ENCODE peak calls at places on chromosome 15, in six cellular contexts. One of them, this sample, is unnamed.

GRCh38 chr15:44264148-44264547 is 24.4 kb upstream of the GOLM2 start:
- DNase-seq in fibroblast of lung: no peak
- DNase-seq in IMR-90: no peak
- DNase-seq in pancreas: no peak
- DNase-seq in GM12865: no peak
- DNase-seq in lung: no peak
- DNase-seq in this sample: no peak

GRCh38 chr15:74275957-74276356 is 39.8 kb downstream of the CCDC33 start:
- DNase-seq in lung: no peak
- DNase-seq in IMR-90: no peak
- DNase-seq in pancreas: no peak
- DNase-seq in GM12865: peak; percentile 38
- DNase-seq in fibroblast of lung: no peak
- DNase-seq in this sample: no peak

GRCh38 chr15:87851497-87851896 is 405.0 kb downstream of the NTRK3 start:
- DNase-seq in GM12865: no peak
- DNase-seq in lung: no peak
- DNase-seq in IMR-90: no peak
- DNase-seq in fibroblast of lung: no peak
- DNase-seq in pancreas: no peak
- DNase-seq in this sample: no peak

GRCh38 chr15:78024141-78024567 is 53.4 kb downstream of the TBC1D2B start:
- DNase-seq in IMR-90: peak; percentile 57
- DNase-seq in lung: no peak
- DNase-seq in pancreas: no peak
- DNase-seq in GM12865: no peak
- DNase-seq in fibroblast of lung: peak; percentile 79
- DNase-seq in this sample: no peak

GRCh38 chr15:73948982-73949381 is 22.7 kb downstream of the LOXL1 start:
- DNase-seq in lung: no peak
- DNase-seq in pancreas: no peak
- DNase-seq in IMR-90: no peak
- DNase-seq in GM12865: no peak
- DNase-seq in fibroblast of lung: no peak
- DNase-seq in this sample: no peak

GRCh38 chr15:48343865-48344264 is 12.6 kb downstream of the DUT start:
- DNase-seq in lung: no peak
- DNase-seq in IMR-90: no peak
- DNase-seq in pancreas: no peak
- DNase-seq in GM12865: no peak
- DNase-seq in fibroblast of lung: no peak
- DNase-seq in this sample: no peak

GRCh38 chr15:78640840-78641733 is at the start of gene CHRNB4:
- DNase-seq in IMR-90: no peak
- DNase-seq in fibroblast of lung: no peak
- DNase-seq in pancreas: no peak
- DNase-seq in GM12865: no peak
- DNase-seq in lung: no peak
- DNase-seq in this sample: no peak

GRCh38 chr15:57611938-57612337 is 20.2 kb downstream of the MYZAP start:
- DNase-seq in IMR-90: no peak
- DNase-seq in lung: no peak
- DNase-seq in pancreas: peak; percentile 75
- DNase-seq in fibroblast of lung: peak; percentile 40
- DNase-seq in GM12865: no peak
- DNase-seq in this sample: no peak

GRCh38 chr15:66724732-66725467 is 22.9 kb downstream of the SMAD6 start:
- DNase-seq in GM12865: no peak
- DNase-seq in lung: no peak
- DNase-seq in IMR-90: no peak
- DNase-seq in pancreas: no peak
- DNase-seq in fibroblast of lung: no peak
- DNase-seq in this sample: no peak

GRCh38 chr15:48785195-48785594 is 25.7 kb downstream of the CEP152 start:
- DNase-seq in lung: no peak
- DNase-seq in pancreas: peak; percentile 33
- DNase-seq in GM12865: no peak
- DNase-seq in IMR-90: no peak
- DNase-seq in fibroblast of lung: no peak
- DNase-seq in this sample: no peak

GRCh38 chr15:88342666-88343065 is 86.1 kb upstream of the NTRK3 start:
- DNase-seq in IMR-90: no peak
- DNase-seq in lung: no peak
- DNase-seq in pancreas: no peak
- DNase-seq in GM12865: no peak
- DNase-seq in fibroblast of lung: no peak
- DNase-seq in this sample: no peak

GRCh38 chr15:42036112-42036905 is 15.5 kb upstream of the PLA2G4E start:
- DNase-seq in GM12865: no peak
- DNase-seq in fibroblast of lung: no peak
- DNase-seq in pancreas: no peak
- DNase-seq in lung: no peak
- DNase-seq in IMR-90: no peak
- DNase-seq in this sample: no peak

GRCh38 chr15:38424101-38424552 is 29.8 kb upstream of the FAM98B start:
- DNase-seq in IMR-90: no peak
- DNase-seq in GM12865: peak; percentile 49
- DNase-seq in lung: no peak
- DNase-seq in pancreas: no peak
- DNase-seq in fibroblast of lung: no peak
- DNase-seq in this sample: no peak

GRCh38 chr15:46589088-46589487 is 954.3 kb downstream of the SQOR start:
- DNase-seq in IMR-90: no peak
- DNase-seq in GM12865: no peak
- DNase-seq in fibroblast of lung: no peak
- DNase-seq in pancreas: no peak
- DNase-seq in lung: no peak
- DNase-seq in this sample: no peak

GRCh38 chr15:71110800-71111565 is 4.3 kb upstream of the THSD4 start:
- DNase-seq in fibroblast of lung: no peak
- DNase-seq in pancreas: no peak
- DNase-seq in lung: no peak
- DNase-seq in GM12865: no peak
- DNase-seq in IMR-90: no peak
- DNase-seq in this sample: no peak

GRCh38 chr15:44738340-44738984 is 2.1 kb downstream of the TRIM69 start:
- DNase-seq in fibroblast of lung: peak; percentile 82
- DNase-seq in lung: no peak
- DNase-seq in GM12865: peak; percentile 65
- DNase-seq in pancreas: no peak
- DNase-seq in IMR-90: peak; percentile 65
- DNase-seq in this sample: peak; percentile 42

GRCh38 chr15:69723404-69724097 is 270.9 kb downstream of the RPLP1 start:
- DNase-seq in IMR-90: no peak
- DNase-seq in fibroblast of lung: no peak
- DNase-seq in lung: no peak
- DNase-seq in GM12865: peak; percentile 9
- DNase-seq in pancreas: no peak
- DNase-seq in this sample: no peak

GRCh38 chr15:63338170-63338569 is 43.5 kb downstream of the CA12 start:
- DNase-seq in fibroblast of lung: no peak
- DNase-seq in IMR-90: peak; percentile 79
- DNase-seq in lung: no peak
- DNase-seq in GM12865: no peak
- DNase-seq in pancreas: no peak
- DNase-seq in this sample: no peak

GRCh38 chr15:67082007-67082536 is 16.7 kb downstream of the SMAD3 start:
- DNase-seq in lung: peak; percentile 48
- DNase-seq in GM12865: peak; percentile 92
- DNase-seq in fibroblast of lung: no peak
- DNase-seq in pancreas: no peak
- DNase-seq in IMR-90: no peak
- DNase-seq in this sample: no peak

GRCh38 chr15:34367128-34368081 is at the start of gene LPCAT4:
- DNase-seq in lung: peak; percentile 86
- DNase-seq in IMR-90: peak; percentile 80
- DNase-seq in GM12865: peak; percentile 98
- DNase-seq in pancreas: peak; percentile 87
- DNase-seq in fibroblast of lung: peak; percentile 85
- DNase-seq in this sample: peak; percentile 98

GRCh38 chr15:62619105-62619504 is 423.4 kb upstream of the TPM1 start:
- DNase-seq in lung: no peak
- DNase-seq in IMR-90: peak; percentile 18
- DNase-seq in GM12865: no peak
- DNase-seq in pancreas: no peak
- DNase-seq in fibroblast of lung: peak; percentile 40
- DNase-seq in this sample: no peak

GRCh38 chr15:78979456-78980320 is 34.8 kb upstream of the CTSH start:
- DNase-seq in IMR-90: peak; percentile 81
- DNase-seq in GM12865: peak; percentile 90
- DNase-seq in fibroblast of lung: peak; percentile 81
- DNase-seq in pancreas: peak; percentile 72
- DNase-seq in lung: peak; percentile 69
- DNase-seq in this sample: peak; percentile 49

GRCh38 chr15:40285151-40285898 is 2.5 kb upstream of the ANKRD63 start:
- DNase-seq in fibroblast of lung: no peak
- DNase-seq in GM12865: no peak
- DNase-seq in IMR-90: no peak
- DNase-seq in pancreas: no peak
- DNase-seq in lung: no peak
- DNase-seq in this sample: no peak

GRCh38 chr15:72033711-72034110 is 84.2 kb downstream of the MYO9A start:
- DNase-seq in GM12865: no peak
- DNase-seq in IMR-90: peak; percentile 55
- DNase-seq in fibroblast of lung: no peak
- DNase-seq in pancreas: no peak
- DNase-seq in lung: no peak
- DNase-seq in this sample: no peak

GRCh38 chr15:40334941-40335795 is 5.6 kb downstream of the CCDC9B start:
- DNase-seq in pancreas: no peak
- DNase-seq in IMR-90: no peak
- DNase-seq in GM12865: no peak
- DNase-seq in lung: peak; percentile 47
- DNase-seq in fibroblast of lung: no peak
- DNase-seq in this sample: no peak

GRCh38 chr15:70486451-70487379 is 276.6 kb downstream of the UACA start:
- DNase-seq in GM12865: peak; percentile 95
- DNase-seq in IMR-90: peak; percentile 89
- DNase-seq in pancreas: no peak
- DNase-seq in lung: no peak
- DNase-seq in fibroblast of lung: peak; percentile 99
- DNase-seq in this sample: peak; percentile 81

GRCh38 chr15:41116116-41116871 is at the start of gene INO80:
- DNase-seq in fibroblast of lung: peak; percentile 99
- DNase-seq in lung: peak; percentile 99
- DNase-seq in pancreas: peak; percentile 97
- DNase-seq in IMR-90: peak; percentile 99
- DNase-seq in GM12865: peak; percentile 98
- DNase-seq in this sample: peak; percentile 94

DNA sequence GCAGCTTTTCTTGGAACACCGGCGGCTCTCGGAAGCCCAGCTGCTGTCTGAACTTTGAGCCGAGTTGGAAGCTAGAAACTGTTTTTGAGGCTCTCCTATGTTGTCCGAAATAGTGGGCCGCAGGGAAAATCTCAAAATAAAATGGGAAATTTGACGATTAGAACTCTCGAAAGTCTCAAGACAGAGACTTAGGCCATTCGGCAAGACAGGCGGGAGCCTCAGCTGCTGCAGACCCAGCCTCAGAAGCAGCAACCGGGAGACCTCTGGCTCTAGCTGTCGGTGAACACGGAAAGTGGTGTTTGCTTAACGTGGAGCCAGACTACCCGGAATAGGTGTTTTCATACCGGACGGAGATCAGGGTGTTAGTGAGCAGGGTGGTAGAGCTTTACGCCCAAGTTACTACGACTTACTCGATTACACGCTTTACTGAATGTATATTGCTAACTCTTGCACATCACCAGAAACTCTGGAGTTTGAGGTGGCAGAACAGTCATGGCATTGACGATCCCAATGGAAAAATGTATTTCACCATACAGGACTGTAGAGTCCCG is 357 bp upstream of the MAN2C1 start:
- DNase-seq in lung: no peak
- DNase-seq in pancreas: no peak
- DNase-seq in GM12865: peak; percentile 44
- DNase-seq in IMR-90: peak; percentile 17
- DNase-seq in fibroblast of lung: peak; percentile 39
- DNase-seq in this sample: no peak
- TF ChIP-seq CTCF in lung: no peak
- TF ChIP-seq CTCF in pancreas: no peak
- TF ChIP-seq CTCF in GM12865: no peak
- TF ChIP-seq CTCF in IMR-90: no peak
- TF ChIP-seq CTCF in fibroblast of lung: no peak
- TF ChIP-seq CTCF in this sample: no peak

GRCh38 chr15:65101891-65102708 is 12.9 kb downstream of the UBAP1L start:
- DNase-seq in IMR-90: no peak
- DNase-seq in GM12865: no peak
- DNase-seq in lung: no peak
- DNase-seq in pancreas: no peak
- DNase-seq in fibroblast of lung: no peak
- DNase-seq in this sample: no peak
- TF ChIP-seq CTCF in IMR-90: no peak
- TF ChIP-seq CTCF in GM12865: no peak
- TF ChIP-seq CTCF in lung: no peak
- TF ChIP-seq CTCF in pancreas: peak; percentile 4
- TF ChIP-seq CTCF in fibroblast of lung: no peak
- TF ChIP-seq CTCF in this sample: no peak

GRCh38 chr15:23645379-23646164 is 2.1 kb downstream of the MAGEL2 start:
- DNase-seq in IMR-90: no peak
- DNase-seq in pancreas: no peak
- DNase-seq in lung: no peak
- DNase-seq in fibroblast of lung: no peak
- DNase-seq in GM12865: no peak
- DNase-seq in this sample: no peak
- TF ChIP-seq CTCF in IMR-90: no peak
- TF ChIP-seq CTCF in pancreas: no peak
- TF ChIP-seq CTCF in lung: no peak
- TF ChIP-seq CTCF in fibroblast of lung: no peak
- TF ChIP-seq CTCF in GM12865: no peak
- TF ChIP-seq CTCF in this sample: no peak

DNA sequence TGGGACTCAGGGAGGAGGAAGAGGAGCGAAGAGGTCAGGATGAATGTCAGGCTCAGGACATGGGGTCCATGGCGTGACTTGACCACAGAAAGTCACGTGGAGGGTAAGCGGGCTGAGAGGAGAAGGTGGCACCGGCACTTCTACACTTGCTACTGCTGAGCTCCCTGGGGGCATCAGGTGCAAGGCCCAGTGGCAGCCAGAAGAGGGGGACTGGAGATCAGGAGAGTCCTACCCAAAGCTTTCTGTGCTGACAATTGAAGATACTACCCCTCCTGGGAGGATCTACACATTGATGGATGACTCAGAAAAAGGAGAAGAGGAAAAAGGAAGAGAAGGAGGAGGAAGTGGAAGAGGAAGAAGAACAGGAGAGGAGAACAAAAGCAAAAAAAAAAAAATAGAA is 41.3 kb downstream of the MYO5C start:
- DNase-seq in lung: no peak
- DNase-seq in GM12865: peak; percentile 28
- DNase-seq in pancreas: no peak
- DNase-seq in fibroblast of lung: no peak
- DNase-seq in IMR-90: no peak
- DNase-seq in this sample: no peak
- TF ChIP-seq CTCF in lung: no peak
- TF ChIP-seq CTCF in GM12865: peak; percentile 32
- TF ChIP-seq CTCF in pancreas: no peak
- TF ChIP-seq CTCF in fibroblast of lung: no peak
- TF ChIP-seq CTCF in IMR-90: no peak
- TF ChIP-seq CTCF in this sample: no peak

GRCh38 chr15:51782357-51782896 is 31.0 kb downstream of the TMOD2 start:
- DNase-seq in pancreas: no peak
- DNase-seq in lung: no peak
- DNase-seq in fibroblast of lung: peak; percentile 22
- DNase-seq in GM12865: peak; percentile 14
- DNase-seq in IMR-90: no peak
- DNase-seq in this sample: no peak
- TF ChIP-seq CTCF in pancreas: no peak
- TF ChIP-seq CTCF in lung: no peak
- TF ChIP-seq CTCF in fibroblast of lung: no peak
- TF ChIP-seq CTCF in GM12865: no peak
- TF ChIP-seq CTCF in IMR-90: peak; percentile 28
- TF ChIP-seq CTCF in this sample: no peak

This sample was measured in GM20000.